ENCODE peak calls at places on chromosome 10, in four cellular contexts. One of them, this sample, is unnamed.

GRCh38 chr10:27658788-27659187 is 86.8 kb downstream of the MKX start:
- DNase-seq in GM12878: no peak
- DNase-seq in Kasumi-1: no peak
- DNase-seq in HT-29: no peak
- DNase-seq in this sample: no peak

GRCh38 chr10:123205041-123205440 is 50.8 kb downstream of the BUB3 start:
- DNase-seq in GM12878: no peak
- DNase-seq in Kasumi-1: no peak
- DNase-seq in HT-29: no peak
- DNase-seq in this sample: no peak

GRCh38 chr10:122273966-122274545 is 3.0 kb downstream of the BTBD16 start:
- DNase-seq in GM12878: no peak
- DNase-seq in Kasumi-1: no peak
- DNase-seq in HT-29: no peak
- DNase-seq in this sample: no peak

GRCh38 chr10:92816106-92816505 is 32.2 kb upstream of the EXOC6 start:
- DNase-seq in GM12878: no peak
- DNase-seq in Kasumi-1: no peak
- DNase-seq in HT-29: no peak
- DNase-seq in this sample: no peak

GRCh38 chr10:107072786-107073185 is 91.7 kb downstream of the SORCS1 start:
- DNase-seq in GM12878: no peak
- DNase-seq in Kasumi-1: no peak
- DNase-seq in HT-29: no peak
- DNase-seq in this sample: no peak

GRCh38 chr10:67306588-67307205 is 380.9 kb downstream of the LRRTM3 start:
- DNase-seq in GM12878: no peak
- DNase-seq in Kasumi-1: peak
- DNase-seq in HT-29: peak
- DNase-seq in this sample: peak

GRCh38 chr10:102492983-102493382 is 9.5 kb downstream of the ACTR1A start:
- DNase-seq in GM12878: no peak
- DNase-seq in Kasumi-1: no peak
- DNase-seq in HT-29: no peak
- DNase-seq in this sample: no peak

GRCh38 chr10:14751576-14752330 is 22.9 kb downstream of the FAM107B start:
- DNase-seq in GM12878: no peak
- DNase-seq in Kasumi-1: peak
- DNase-seq in HT-29: no peak
- DNase-seq in this sample: no peak

GRCh38 chr10:117477241-117477947 is 65.2 kb upstream of the EMX2 start:
- DNase-seq in GM12878: no peak
- DNase-seq in Kasumi-1: no peak
- DNase-seq in HT-29: no peak
- DNase-seq in this sample: no peak

GRCh38 chr10:35636942-35637341 is 5.2 kb downstream of the FZD8 start:
- DNase-seq in GM12878: no peak
- DNase-seq in Kasumi-1: no peak
- DNase-seq in HT-29: no peak
- DNase-seq in this sample: no peak

GRCh38 chr10:123838596-123839310 is 52.9 kb downstream of the CPXM2 start:
- DNase-seq in GM12878: no peak
- DNase-seq in Kasumi-1: no peak
- DNase-seq in HT-29: no peak
- DNase-seq in this sample: no peak

GRCh38 chr10:86087716-86088115 is 278.9 kb downstream of the GRID1 start:
- DNase-seq in GM12878: no peak
- DNase-seq in Kasumi-1: no peak
- DNase-seq in HT-29: no peak
- DNase-seq in this sample: no peak

GRCh38 chr10:118668228-118668952 is 72.9 kb upstream of the PRLHR start:
- DNase-seq in GM12878: no peak
- DNase-seq in Kasumi-1: no peak
- DNase-seq in HT-29: no peak
- DNase-seq in this sample: no peak

GRCh38 chr10:133464582-133465031 is 10.9 kb downstream of the SCART1 start:
- DNase-seq in GM12878: no peak
- DNase-seq in Kasumi-1: no peak
- DNase-seq in HT-29: no peak
- DNase-seq in this sample: no peak

GRCh38 chr10:21627331-21627730 is 93.3 kb downstream of the MLLT10 start:
- DNase-seq in GM12878: no peak
- DNase-seq in Kasumi-1: no peak
- DNase-seq in HT-29: no peak
- DNase-seq in this sample: no peak

GRCh38 chr10:13100349-13101294 is 659 bp downstream of the OPTN start:
- DNase-seq in GM12878: no peak
- DNase-seq in Kasumi-1: no peak
- DNase-seq in HT-29: peak
- DNase-seq in this sample: peak

GRCh38 chr10:42942279-42942932 is 134.5 kb upstream of the RET start:
- DNase-seq in GM12878: no peak
- DNase-seq in Kasumi-1: no peak
- DNase-seq in HT-29: no peak
- DNase-seq in this sample: no peak

GRCh38 chr10:77372400-77372799 is 265.2 kb downstream of the KCNMA1 start:
- DNase-seq in GM12878: no peak
- DNase-seq in Kasumi-1: no peak
- DNase-seq in HT-29: no peak
- DNase-seq in this sample: peak

GRCh38 chr10:1151071-1152033 is 95.2 kb downstream of the WDR37 start:
- DNase-seq in GM12878: no peak
- DNase-seq in Kasumi-1: no peak
- DNase-seq in HT-29: no peak
- DNase-seq in this sample: no peak

GRCh38 chr10:44569193-44570091 is 184.5 kb upstream of the CXCL12 start:
- DNase-seq in GM12878: no peak
- DNase-seq in Kasumi-1: no peak
- DNase-seq in HT-29: no peak
- DNase-seq in this sample: no peak

GRCh38 chr10:99612167-99612831 is 7.9 kb downstream of the SLC25A28 start:
- DNase-seq in GM12878: no peak
- DNase-seq in Kasumi-1: peak
- DNase-seq in HT-29: peak
- DNase-seq in this sample: peak

GRCh38 chr10:60937784-60938654 is 6.0 kb downstream of the RHOBTB1 start:
- DNase-seq in GM12878: no peak
- DNase-seq in Kasumi-1: no peak
- DNase-seq in HT-29: no peak
- DNase-seq in this sample: no peak

GRCh38 chr10:49457686-49458085 is 61.8 kb upstream of the DRGX start:
- DNase-seq in GM12878: no peak
- DNase-seq in Kasumi-1: no peak
- DNase-seq in HT-29: no peak
- DNase-seq in this sample: no peak